ENCODE peak calls at places on chromosomes 3 and 15, in six cellular contexts. One of them, this sample, is unnamed.
A peak's percentile ranks its signal among the peaks of the same experiment; 100 is the strongest.

GRCh38 chr15:66496951-66497501 is 536 bp downstream of the SNAPC5 start:
- DNase-seq in mesenchymal stem cell: no peak
- DNase-seq in H1: no peak
- DNase-seq in IMR-90: no peak
- DNase-seq in trophoblast cell: no peak
- DNase-seq in mesendoderm: no peak
- DNase-seq in this sample: no peak

GRCh38 chr3:32421991-32422859 is 30.6 kb downstream of the CMTM7 start:
- DNase-seq in trophoblast cell: no peak
- DNase-seq in H1: no peak
- DNase-seq in mesendoderm: no peak
- DNase-seq in mesenchymal stem cell: peak; percentile 36
- DNase-seq in IMR-90: peak; percentile 73
- DNase-seq in this sample: no peak

GRCh38 chr3:195583831-195584542 is at the start of gene APOD:
- DNase-seq in H1: no peak
- DNase-seq in mesenchymal stem cell: no peak
- DNase-seq in mesendoderm: no peak
- DNase-seq in IMR-90: peak; percentile 13
- DNase-seq in trophoblast cell: no peak
- DNase-seq in this sample: no peak

GRCh38 chr15:83166218-83166617 is 41.4 kb downstream of the HDGFL3 start:
- DNase-seq in trophoblast cell: no peak
- DNase-seq in H1: no peak
- DNase-seq in IMR-90: no peak
- DNase-seq in mesenchymal stem cell: no peak
- DNase-seq in mesendoderm: no peak
- DNase-seq in this sample: no peak

GRCh38 chr3:13427662-13428603 is 7.8 kb upstream of the NUP210 start:
- DNase-seq in trophoblast cell: no peak
- DNase-seq in IMR-90: no peak
- DNase-seq in mesendoderm: no peak
- DNase-seq in mesenchymal stem cell: no peak
- DNase-seq in H1: no peak
- DNase-seq in this sample: no peak

GRCh38 chr3:190155752-190156151 is 35.1 kb upstream of the P3H2 start:
- DNase-seq in mesenchymal stem cell: no peak
- DNase-seq in H1: no peak
- DNase-seq in IMR-90: no peak
- DNase-seq in mesendoderm: no peak
- DNase-seq in trophoblast cell: peak; percentile 62
- DNase-seq in this sample: no peak

GRCh38 chr15:76905855-76906254 is 715 bp upstream of the SCAPER start:
- DNase-seq in H1: no peak
- DNase-seq in IMR-90: no peak
- DNase-seq in mesendoderm: no peak
- DNase-seq in trophoblast cell: no peak
- DNase-seq in mesenchymal stem cell: no peak
- DNase-seq in this sample: no peak

GRCh38 chr15:83998486-83998885 is 237.1 kb upstream of the GOLGA6L4 start:
- DNase-seq in trophoblast cell: no peak
- DNase-seq in H1: no peak
- DNase-seq in mesenchymal stem cell: no peak
- DNase-seq in mesendoderm: no peak
- DNase-seq in IMR-90: no peak
- DNase-seq in this sample: no peak

GRCh38 chr3:71916747-71917369 is 131.9 kb upstream of the PROK2 start:
- DNase-seq in mesendoderm: no peak
- DNase-seq in mesenchymal stem cell: no peak
- DNase-seq in H1: no peak
- DNase-seq in IMR-90: peak; percentile 5
- DNase-seq in trophoblast cell: peak; percentile 79
- DNase-seq in this sample: no peak

GRCh38 chr3:9769426-9770275 is at the start of gene CAMK1:
- DNase-seq in mesenchymal stem cell: peak; percentile 72
- DNase-seq in IMR-90: peak; percentile 58
- DNase-seq in mesendoderm: peak; percentile 74
- DNase-seq in H1: peak; percentile 85
- DNase-seq in trophoblast cell: peak; percentile 72
- DNase-seq in this sample: peak; percentile 62

GRCh38 chr3:123034120-123034519 is 6.6 kb upstream of the SEMA5B start:
- DNase-seq in trophoblast cell: no peak
- DNase-seq in mesendoderm: peak; percentile 64
- DNase-seq in H1: no peak
- DNase-seq in mesenchymal stem cell: no peak
- DNase-seq in IMR-90: no peak
- DNase-seq in this sample: no peak

GRCh38 chr15:70250208-70251201 is 152.8 kb upstream of the TLE3 start:
- DNase-seq in IMR-90: no peak
- DNase-seq in trophoblast cell: no peak
- DNase-seq in H1: no peak
- DNase-seq in mesenchymal stem cell: no peak
- DNase-seq in mesendoderm: no peak
- DNase-seq in this sample: no peak

GRCh38 chr3:113214917-113215595 is 3.7 kb downstream of the BOC start:
- DNase-seq in mesendoderm: no peak
- DNase-seq in H1: no peak
- DNase-seq in IMR-90: peak; percentile 73
- DNase-seq in trophoblast cell: peak; percentile 68
- DNase-seq in mesenchymal stem cell: peak; percentile 47
- DNase-seq in this sample: no peak

GRCh38 chr3:14623569-14624051 is 28.0 kb upstream of the CCDC174 start:
- DNase-seq in IMR-90: no peak
- DNase-seq in trophoblast cell: no peak
- DNase-seq in mesenchymal stem cell: no peak
- DNase-seq in mesendoderm: no peak
- DNase-seq in H1: no peak
- DNase-seq in this sample: no peak

GRCh38 chr15:69940441-69940785 is 157.3 kb downstream of the TLE3 start:
- DNase-seq in H1: no peak
- DNase-seq in IMR-90: no peak
- DNase-seq in mesendoderm: no peak
- DNase-seq in mesenchymal stem cell: no peak
- DNase-seq in trophoblast cell: no peak
- DNase-seq in this sample: no peak

GRCh38 chr3:197505796-197506553 is 49.8 kb downstream of the BDH1 start:
- DNase-seq in IMR-90: no peak
- DNase-seq in trophoblast cell: no peak
- DNase-seq in mesendoderm: no peak
- DNase-seq in mesenchymal stem cell: no peak
- DNase-seq in H1: no peak
- DNase-seq in this sample: no peak

GRCh38 chr3:60598668-60599067 is 652.6 kb downstream of the FHIT start:
- DNase-seq in H1: no peak
- DNase-seq in trophoblast cell: peak; percentile 3
- DNase-seq in IMR-90: no peak
- DNase-seq in mesendoderm: no peak
- DNase-seq in mesenchymal stem cell: no peak
- DNase-seq in this sample: no peak

GRCh38 chr3:170690133-170690981 is 104.5 kb upstream of the SLC7A14 start:
- DNase-seq in IMR-90: peak; percentile 52
- DNase-seq in mesendoderm: peak; percentile 75
- DNase-seq in trophoblast cell: peak; percentile 80
- DNase-seq in mesenchymal stem cell: peak; percentile 61
- DNase-seq in H1: peak; percentile 88
- DNase-seq in this sample: peak; percentile 18

GRCh38 chr15:55800216-55800615 is 57.3 kb upstream of the PRTG start:
- DNase-seq in IMR-90: no peak
- DNase-seq in H1: no peak
- DNase-seq in mesenchymal stem cell: no peak
- DNase-seq in mesendoderm: no peak
- DNase-seq in trophoblast cell: no peak
- DNase-seq in this sample: no peak

GRCh38 chr15:101528108-101528916 is 38.8 kb upstream of the PCSK6 start:
- DNase-seq in IMR-90: no peak
- DNase-seq in mesenchymal stem cell: peak; percentile 72
- DNase-seq in H1: peak; percentile 33
- DNase-seq in trophoblast cell: no peak
- DNase-seq in mesendoderm: no peak
- DNase-seq in this sample: no peak

GRCh38 chr3:126983653-126984390 is 907 bp downstream of the PLXNA1 start:
- DNase-seq in IMR-90: no peak
- DNase-seq in mesendoderm: peak; percentile 60
- DNase-seq in mesenchymal stem cell: peak; percentile 50
- DNase-seq in H1: peak; percentile 85
- DNase-seq in trophoblast cell: peak; percentile 40
- DNase-seq in this sample: peak; percentile 62

GRCh38 chr3:49701388-49702077 is 12.2 kb downstream of the RNF123 start:
- DNase-seq in trophoblast cell: no peak
- DNase-seq in IMR-90: no peak
- DNase-seq in H1: peak; percentile 86
- DNase-seq in mesendoderm: peak; percentile 57
- DNase-seq in mesenchymal stem cell: no peak
- DNase-seq in this sample: no peak

GRCh38 chr15:46091860-46092450 is 457.1 kb downstream of the SQOR start:
- DNase-seq in mesendoderm: peak; percentile 73
- DNase-seq in trophoblast cell: peak; percentile 38
- DNase-seq in mesenchymal stem cell: peak; percentile 19
- DNase-seq in H1: peak; percentile 59
- DNase-seq in IMR-90: peak; percentile 47
- DNase-seq in this sample: peak; percentile 33

GRCh38 chr15:40787991-40788390 is 18.2 kb downstream of the C15orf62 start:
- DNase-seq in trophoblast cell: no peak
- DNase-seq in mesenchymal stem cell: no peak
- DNase-seq in H1: no peak
- DNase-seq in mesendoderm: no peak
- DNase-seq in IMR-90: no peak
- DNase-seq in this sample: no peak

GRCh38 chr3:171365489-171365888 is 94.7 kb downstream of the TNIK start:
- DNase-seq in IMR-90: no peak
- DNase-seq in mesendoderm: no peak
- DNase-seq in trophoblast cell: no peak
- DNase-seq in mesenchymal stem cell: no peak
- DNase-seq in H1: no peak
- DNase-seq in this sample: no peak

GRCh38 chr15:90400759-90401314 is 12.8 kb downstream of the IQGAP1 start:
- DNase-seq in mesendoderm: peak; percentile 99
- DNase-seq in mesenchymal stem cell: peak; percentile 99
- DNase-seq in IMR-90: peak; percentile 96
- DNase-seq in trophoblast cell: peak; percentile 98
- DNase-seq in H1: no peak
- DNase-seq in this sample: peak; percentile 26
- H2BK120ac ChIP-seq in mesendoderm: peak overlapping the region; percentile 64
- H2BK120ac ChIP-seq in mesenchymal stem cell: no peak overlapping the region
- H2BK120ac ChIP-seq in IMR-90: peak overlapping the region; percentile 29
- H2BK120ac ChIP-seq in trophoblast cell: no peak overlapping the region
- H2BK120ac ChIP-seq in H1: no peak overlapping the region
- H2BK120ac ChIP-seq in this sample: no peak overlapping the region

GRCh38 chr15:80989110-80989517 is 505 bp downstream of the MESD start:
- DNase-seq in mesenchymal stem cell: no peak
- DNase-seq in IMR-90: no peak
- DNase-seq in trophoblast cell: no peak
- DNase-seq in mesendoderm: no peak
- DNase-seq in H1: no peak
- DNase-seq in this sample: peak; percentile 37
- H3K23ac ChIP-seq in mesenchymal stem cell: peak overlapping the region; percentile 92
- H3K23ac ChIP-seq in IMR-90: peak overlapping the region; percentile 77
- H3K23ac ChIP-seq in trophoblast cell: no peak overlapping the region
- H3K23ac ChIP-seq in mesendoderm: no peak overlapping the region
- H3K23ac ChIP-seq in H1: no peak overlapping the region
- H3K23ac ChIP-seq in this sample: peak overlapping the region; percentile 97

GRCh38 chr3:173587055-173587454 is 189.5 kb downstream of the NLGN1 start:
- DNase-seq in trophoblast cell: no peak
- DNase-seq in mesendoderm: no peak
- DNase-seq in IMR-90: no peak
- DNase-seq in mesenchymal stem cell: no peak
- DNase-seq in H1: no peak
- DNase-seq in this sample: no peak
- H3K4me3 ChIP-seq in trophoblast cell: no peak overlapping the region
- H3K4me3 ChIP-seq in mesendoderm: no peak overlapping the region
- H3K4me3 ChIP-seq in IMR-90: no peak overlapping the region
- H3K4me3 ChIP-seq in mesenchymal stem cell: no peak overlapping the region
- H3K4me3 ChIP-seq in H1: no peak overlapping the region
- H3K4me3 ChIP-seq in this sample: no peak overlapping the region

DNA sequence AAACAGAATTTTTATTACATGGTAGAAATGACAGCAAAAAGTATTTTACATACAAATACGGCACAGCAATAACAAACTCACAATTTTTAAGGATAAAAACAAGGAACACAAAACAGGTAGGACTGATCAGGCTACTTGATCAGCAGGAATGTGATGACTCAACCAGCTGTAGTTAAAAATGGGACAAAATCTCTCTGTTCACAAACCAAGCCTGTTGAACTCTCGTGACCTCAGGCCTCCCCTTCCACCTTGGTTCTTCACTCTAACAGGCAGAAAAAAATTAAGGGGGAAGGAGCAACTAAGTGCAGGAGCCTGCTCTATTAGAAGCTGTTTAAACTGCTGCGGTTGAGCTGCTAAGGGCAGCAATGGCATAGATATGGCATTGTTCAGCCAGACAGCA is 18.7 kb downstream of the FBXL22 start:
- DNase-seq in mesenchymal stem cell: no peak
- DNase-seq in IMR-90: no peak
- DNase-seq in H1: no peak
- DNase-seq in trophoblast cell: peak; percentile 63
- DNase-seq in mesendoderm: peak; percentile 4
- DNase-seq in this sample: no peak
- H2BK120ac ChIP-seq in mesenchymal stem cell: no peak overlapping the region
- H2BK120ac ChIP-seq in IMR-90: no peak overlapping the region
- H2BK120ac ChIP-seq in H1: no peak overlapping the region
- H2BK120ac ChIP-seq in trophoblast cell: no peak overlapping the region
- H2BK120ac ChIP-seq in mesendoderm: no peak overlapping the region
- H2BK120ac ChIP-seq in this sample: no peak overlapping the region

DNA sequence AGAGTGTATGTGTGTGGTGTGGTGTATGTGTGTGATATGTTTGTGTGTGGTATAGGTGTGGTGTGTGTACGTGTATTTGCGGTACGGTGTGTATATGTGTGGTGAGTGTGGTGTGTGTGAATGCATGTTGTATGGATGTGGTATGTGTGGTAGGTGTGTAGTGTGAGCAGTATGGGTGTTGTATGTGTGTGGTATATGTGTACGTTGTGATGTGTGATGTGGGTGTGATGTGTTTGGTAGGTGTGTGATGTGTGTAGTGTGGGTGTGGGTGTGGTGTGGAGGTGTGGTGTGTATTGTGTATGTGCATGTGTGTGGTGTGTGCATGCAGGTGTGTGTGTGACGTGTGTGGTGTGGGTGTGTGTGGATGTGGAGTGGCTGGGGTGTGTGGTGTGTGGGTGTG is 58.7 kb downstream of the EFCAB12 start:
- DNase-seq in trophoblast cell: no peak
- DNase-seq in IMR-90: no peak
- DNase-seq in mesendoderm: no peak
- DNase-seq in H1: no peak
- DNase-seq in mesenchymal stem cell: no peak
- DNase-seq in this sample: no peak
- H3K23ac ChIP-seq in trophoblast cell: peak overlapping the region; percentile 86
- H3K23ac ChIP-seq in IMR-90: no peak overlapping the region
- H3K23ac ChIP-seq in mesendoderm: no peak overlapping the region
- H3K23ac ChIP-seq in H1: no peak overlapping the region
- H3K23ac ChIP-seq in mesenchymal stem cell: no peak overlapping the region
- H3K23ac ChIP-seq in this sample: peak overlapping the region; percentile 52

This sample was measured in neuronal stem cell.